ENCODE peak calls at places on chromosomes 4 and X, in nine cellular contexts. One of them, this sample, is unnamed.

GRCh38 chr4:73257995-73258667 is 467 bp downstream of the ANKRD17 start:
- DNase-seq in NCI-H2081: peak
- DNase-seq in BJ: no peak
- DNase-seq in stimulated activated CD4-positive, alpha-beta T cell treated with anti-CD3 and anti-CD28 coated beads, Interleukin-12 subunit alpha, Interleukin-12 subunit beta, amount 100 ng/mL, for 24 hours: no peak
- DNase-seq in activated naive CD4-positive, alpha-beta T cell: peak
- DNase-seq in GM23338: peak
- DNase-seq in kidney epithelial cell: no peak
- DNase-seq in Caki2: no peak
- DNase-seq in stimulated activated naive B cell treated with anti-CD40 and anti-IgM and Interleukin-4, amounts not matched to agents 10 μg/mL and 1 μg/mL and 100 μg/mL, for 72 hours: no peak
- DNase-seq in this sample: peak

GRCh38 chr4:137961051-137961438 is 281.1 kb downstream of the SLC7A11 start:
- DNase-seq in NCI-H2081: no peak
- DNase-seq in BJ: peak
- DNase-seq in stimulated activated CD4-positive, alpha-beta T cell treated with anti-CD3 and anti-CD28 coated beads, Interleukin-12 subunit alpha, Interleukin-12 subunit beta, amount 100 ng/mL, for 24 hours: no peak
- DNase-seq in activated naive CD4-positive, alpha-beta T cell: no peak
- DNase-seq in GM23338: no peak
- DNase-seq in kidney epithelial cell: no peak
- DNase-seq in Caki2: no peak
- DNase-seq in stimulated activated naive B cell treated with anti-CD40 and anti-IgM and Interleukin-4, amounts not matched to agents 10 μg/mL and 1 μg/mL and 100 μg/mL, for 72 hours: no peak
- DNase-seq in this sample: no peak

GRCh38 chr4:126451237-126451885 is 1136.6 kb downstream of the FAT4 start:
- DNase-seq in NCI-H2081: no peak
- DNase-seq in BJ: peak
- DNase-seq in stimulated activated CD4-positive, alpha-beta T cell treated with anti-CD3 and anti-CD28 coated beads, Interleukin-12 subunit alpha, Interleukin-12 subunit beta, amount 100 ng/mL, for 24 hours: no peak
- DNase-seq in activated naive CD4-positive, alpha-beta T cell: no peak
- DNase-seq in GM23338: no peak
- DNase-seq in kidney epithelial cell: no peak
- DNase-seq in Caki2: no peak
- DNase-seq in stimulated activated naive B cell treated with anti-CD40 and anti-IgM and Interleukin-4, amounts not matched to agents 10 μg/mL and 1 μg/mL and 100 μg/mL, for 72 hours: no peak
- DNase-seq in this sample: no peak

GRCh38 chr4:110680217-110680616 is 57.3 kb upstream of the PITX2 start:
- DNase-seq in NCI-H2081: no peak
- DNase-seq in BJ: no peak
- DNase-seq in stimulated activated CD4-positive, alpha-beta T cell treated with anti-CD3 and anti-CD28 coated beads, Interleukin-12 subunit alpha, Interleukin-12 subunit beta, amount 100 ng/mL, for 24 hours: no peak
- DNase-seq in activated naive CD4-positive, alpha-beta T cell: no peak
- DNase-seq in GM23338: peak
- DNase-seq in kidney epithelial cell: no peak
- DNase-seq in Caki2: no peak
- DNase-seq in stimulated activated naive B cell treated with anti-CD40 and anti-IgM and Interleukin-4, amounts not matched to agents 10 μg/mL and 1 μg/mL and 100 μg/mL, for 72 hours: no peak
- DNase-seq in this sample: no peak

GRCh38 chrX:134746379-134746723 is 88.1 kb upstream of the PLAC1 start:
- DNase-seq in NCI-H2081: no peak
- DNase-seq in BJ: no peak
- DNase-seq in stimulated activated CD4-positive, alpha-beta T cell treated with anti-CD3 and anti-CD28 coated beads, Interleukin-12 subunit alpha, Interleukin-12 subunit beta, amount 100 ng/mL, for 24 hours: no peak
- DNase-seq in activated naive CD4-positive, alpha-beta T cell: no peak
- DNase-seq in GM23338: no peak
- DNase-seq in kidney epithelial cell: no peak
- DNase-seq in Caki2: peak
- DNase-seq in stimulated activated naive B cell treated with anti-CD40 and anti-IgM and Interleukin-4, amounts not matched to agents 10 μg/mL and 1 μg/mL and 100 μg/mL, for 72 hours: no peak
- DNase-seq in this sample: no peak

GRCh38 chrX:65574356-65574755 is 39.8 kb upstream of the LAS1L start:
- DNase-seq in NCI-H2081: no peak
- DNase-seq in BJ: no peak
- DNase-seq in stimulated activated CD4-positive, alpha-beta T cell treated with anti-CD3 and anti-CD28 coated beads, Interleukin-12 subunit alpha, Interleukin-12 subunit beta, amount 100 ng/mL, for 24 hours: no peak
- DNase-seq in activated naive CD4-positive, alpha-beta T cell: no peak
- DNase-seq in GM23338: no peak
- DNase-seq in kidney epithelial cell: no peak
- DNase-seq in Caki2: no peak
- DNase-seq in stimulated activated naive B cell treated with anti-CD40 and anti-IgM and Interleukin-4, amounts not matched to agents 10 μg/mL and 1 μg/mL and 100 μg/mL, for 72 hours: no peak
- DNase-seq in this sample: peak

GRCh38 chrX:96407043-96407442 is 277.6 kb upstream of the DIAPH2 start:
- DNase-seq in NCI-H2081: no peak
- DNase-seq in BJ: no peak
- DNase-seq in stimulated activated CD4-positive, alpha-beta T cell treated with anti-CD3 and anti-CD28 coated beads, Interleukin-12 subunit alpha, Interleukin-12 subunit beta, amount 100 ng/mL, for 24 hours: no peak
- DNase-seq in activated naive CD4-positive, alpha-beta T cell: no peak
- DNase-seq in GM23338: peak
- DNase-seq in kidney epithelial cell: no peak
- DNase-seq in Caki2: no peak
- DNase-seq in stimulated activated naive B cell treated with anti-CD40 and anti-IgM and Interleukin-4, amounts not matched to agents 10 μg/mL and 1 μg/mL and 100 μg/mL, for 72 hours: no peak
- DNase-seq in this sample: no peak

GRCh38 chrX:153827903-153828302 is 2.4 kb downstream of the PDZD4 start:
- DNase-seq in NCI-H2081: no peak
- DNase-seq in BJ: no peak
- DNase-seq in stimulated activated CD4-positive, alpha-beta T cell treated with anti-CD3 and anti-CD28 coated beads, Interleukin-12 subunit alpha, Interleukin-12 subunit beta, amount 100 ng/mL, for 24 hours: no peak
- DNase-seq in activated naive CD4-positive, alpha-beta T cell: no peak
- DNase-seq in GM23338: no peak
- DNase-seq in kidney epithelial cell: no peak
- DNase-seq in Caki2: no peak
- DNase-seq in stimulated activated naive B cell treated with anti-CD40 and anti-IgM and Interleukin-4, amounts not matched to agents 10 μg/mL and 1 μg/mL and 100 μg/mL, for 72 hours: no peak
- DNase-seq in this sample: no peak

GRCh38 chrX:148536961-148537360 is 36.5 kb downstream of the AFF2 start:
- DNase-seq in NCI-H2081: no peak
- DNase-seq in BJ: no peak
- DNase-seq in stimulated activated CD4-positive, alpha-beta T cell treated with anti-CD3 and anti-CD28 coated beads, Interleukin-12 subunit alpha, Interleukin-12 subunit beta, amount 100 ng/mL, for 24 hours: no peak
- DNase-seq in activated naive CD4-positive, alpha-beta T cell: no peak
- DNase-seq in GM23338: no peak
- DNase-seq in kidney epithelial cell: no peak
- DNase-seq in Caki2: no peak
- DNase-seq in stimulated activated naive B cell treated with anti-CD40 and anti-IgM and Interleukin-4, amounts not matched to agents 10 μg/mL and 1 μg/mL and 100 μg/mL, for 72 hours: no peak
- DNase-seq in this sample: no peak

GRCh38 chr4:156950090-156950489 is 21.5 kb downstream of the PDGFC start:
- DNase-seq in NCI-H2081: no peak
- DNase-seq in BJ: no peak
- DNase-seq in stimulated activated CD4-positive, alpha-beta T cell treated with anti-CD3 and anti-CD28 coated beads, Interleukin-12 subunit alpha, Interleukin-12 subunit beta, amount 100 ng/mL, for 24 hours: no peak
- DNase-seq in activated naive CD4-positive, alpha-beta T cell: no peak
- DNase-seq in GM23338: no peak
- DNase-seq in kidney epithelial cell: no peak
- DNase-seq in Caki2: no peak
- DNase-seq in stimulated activated naive B cell treated with anti-CD40 and anti-IgM and Interleukin-4, amounts not matched to agents 10 μg/mL and 1 μg/mL and 100 μg/mL, for 72 hours: no peak
- DNase-seq in this sample: no peak

GRCh38 chrX:80751456-80751855 is 58.2 kb downstream of the BRWD3 start:
- DNase-seq in NCI-H2081: no peak
- DNase-seq in BJ: no peak
- DNase-seq in stimulated activated CD4-positive, alpha-beta T cell treated with anti-CD3 and anti-CD28 coated beads, Interleukin-12 subunit alpha, Interleukin-12 subunit beta, amount 100 ng/mL, for 24 hours: no peak
- DNase-seq in activated naive CD4-positive, alpha-beta T cell: no peak
- DNase-seq in GM23338: no peak
- DNase-seq in kidney epithelial cell: no peak
- DNase-seq in Caki2: no peak
- DNase-seq in stimulated activated naive B cell treated with anti-CD40 and anti-IgM and Interleukin-4, amounts not matched to agents 10 μg/mL and 1 μg/mL and 100 μg/mL, for 72 hours: no peak
- DNase-seq in this sample: no peak

GRCh38 chr4:61614256-61614655 is 414.1 kb downstream of the ADGRL3 start:
- DNase-seq in NCI-H2081: no peak
- DNase-seq in BJ: no peak
- DNase-seq in stimulated activated CD4-positive, alpha-beta T cell treated with anti-CD3 and anti-CD28 coated beads, Interleukin-12 subunit alpha, Interleukin-12 subunit beta, amount 100 ng/mL, for 24 hours: no peak
- DNase-seq in activated naive CD4-positive, alpha-beta T cell: no peak
- DNase-seq in GM23338: no peak
- DNase-seq in kidney epithelial cell: no peak
- DNase-seq in Caki2: no peak
- DNase-seq in stimulated activated naive B cell treated with anti-CD40 and anti-IgM and Interleukin-4, amounts not matched to agents 10 μg/mL and 1 μg/mL and 100 μg/mL, for 72 hours: no peak
- DNase-seq in this sample: no peak

GRCh38 chr4:168560184-168560834 is 63.5 kb downstream of the PALLD start:
- DNase-seq in NCI-H2081: no peak
- DNase-seq in BJ: no peak
- DNase-seq in stimulated activated CD4-positive, alpha-beta T cell treated with anti-CD3 and anti-CD28 coated beads, Interleukin-12 subunit alpha, Interleukin-12 subunit beta, amount 100 ng/mL, for 24 hours: no peak
- DNase-seq in activated naive CD4-positive, alpha-beta T cell: no peak
- DNase-seq in GM23338: no peak
- DNase-seq in kidney epithelial cell: no peak
- DNase-seq in Caki2: no peak
- DNase-seq in stimulated activated naive B cell treated with anti-CD40 and anti-IgM and Interleukin-4, amounts not matched to agents 10 μg/mL and 1 μg/mL and 100 μg/mL, for 72 hours: no peak
- DNase-seq in this sample: no peak

GRCh38 chrX:114841051-114841450 is 176.4 kb downstream of the IL13RA2 start:
- DNase-seq in NCI-H2081: no peak
- DNase-seq in BJ: peak
- DNase-seq in stimulated activated CD4-positive, alpha-beta T cell treated with anti-CD3 and anti-CD28 coated beads, Interleukin-12 subunit alpha, Interleukin-12 subunit beta, amount 100 ng/mL, for 24 hours: no peak
- DNase-seq in activated naive CD4-positive, alpha-beta T cell: no peak
- DNase-seq in GM23338: no peak
- DNase-seq in kidney epithelial cell: no peak
- DNase-seq in Caki2: peak
- DNase-seq in stimulated activated naive B cell treated with anti-CD40 and anti-IgM and Interleukin-4, amounts not matched to agents 10 μg/mL and 1 μg/mL and 100 μg/mL, for 72 hours: no peak
- DNase-seq in this sample: no peak

GRCh38 chr4:56326363-56326762 is 60.9 kb downstream of the AASDH start:
- DNase-seq in NCI-H2081: no peak
- DNase-seq in BJ: no peak
- DNase-seq in stimulated activated CD4-positive, alpha-beta T cell treated with anti-CD3 and anti-CD28 coated beads, Interleukin-12 subunit alpha, Interleukin-12 subunit beta, amount 100 ng/mL, for 24 hours: no peak
- DNase-seq in activated naive CD4-positive, alpha-beta T cell: no peak
- DNase-seq in GM23338: no peak
- DNase-seq in kidney epithelial cell: no peak
- DNase-seq in Caki2: no peak
- DNase-seq in stimulated activated naive B cell treated with anti-CD40 and anti-IgM and Interleukin-4, amounts not matched to agents 10 μg/mL and 1 μg/mL and 100 μg/mL, for 72 hours: no peak
- DNase-seq in this sample: no peak

GRCh38 chrX:143094501-143095110 is 68.9 kb downstream of the SPANXN4 start:
- DNase-seq in NCI-H2081: no peak
- DNase-seq in BJ: no peak
- DNase-seq in stimulated activated CD4-positive, alpha-beta T cell treated with anti-CD3 and anti-CD28 coated beads, Interleukin-12 subunit alpha, Interleukin-12 subunit beta, amount 100 ng/mL, for 24 hours: no peak
- DNase-seq in activated naive CD4-positive, alpha-beta T cell: no peak
- DNase-seq in GM23338: no peak
- DNase-seq in kidney epithelial cell: no peak
- DNase-seq in Caki2: no peak
- DNase-seq in stimulated activated naive B cell treated with anti-CD40 and anti-IgM and Interleukin-4, amounts not matched to agents 10 μg/mL and 1 μg/mL and 100 μg/mL, for 72 hours: no peak
- DNase-seq in this sample: no peak

GRCh38 chr4:54384563-54384962 is 155.5 kb downstream of the PDGFRA start:
- DNase-seq in NCI-H2081: no peak
- DNase-seq in BJ: no peak
- DNase-seq in stimulated activated CD4-positive, alpha-beta T cell treated with anti-CD3 and anti-CD28 coated beads, Interleukin-12 subunit alpha, Interleukin-12 subunit beta, amount 100 ng/mL, for 24 hours: no peak
- DNase-seq in activated naive CD4-positive, alpha-beta T cell: no peak
- DNase-seq in GM23338: peak
- DNase-seq in kidney epithelial cell: no peak
- DNase-seq in Caki2: peak
- DNase-seq in stimulated activated naive B cell treated with anti-CD40 and anti-IgM and Interleukin-4, amounts not matched to agents 10 μg/mL and 1 μg/mL and 100 μg/mL, for 72 hours: peak
- DNase-seq in this sample: no peak

GRCh38 chr4:6889101-6889735 is 20.4 kb upstream of the TBC1D14 start:
- DNase-seq in NCI-H2081: no peak
- DNase-seq in BJ: no peak
- DNase-seq in stimulated activated CD4-positive, alpha-beta T cell treated with anti-CD3 and anti-CD28 coated beads, Interleukin-12 subunit alpha, Interleukin-12 subunit beta, amount 100 ng/mL, for 24 hours: no peak
- DNase-seq in activated naive CD4-positive, alpha-beta T cell: no peak
- DNase-seq in GM23338: no peak
- DNase-seq in kidney epithelial cell: no peak
- DNase-seq in Caki2: no peak
- DNase-seq in stimulated activated naive B cell treated with anti-CD40 and anti-IgM and Interleukin-4, amounts not matched to agents 10 μg/mL and 1 μg/mL and 100 μg/mL, for 72 hours: no peak
- DNase-seq in this sample: no peak

GRCh38 chrX:10676239-10676971 is 56.0 kb upstream of the MID1 start:
- DNase-seq in NCI-H2081: no peak
- DNase-seq in BJ: no peak
- DNase-seq in stimulated activated CD4-positive, alpha-beta T cell treated with anti-CD3 and anti-CD28 coated beads, Interleukin-12 subunit alpha, Interleukin-12 subunit beta, amount 100 ng/mL, for 24 hours: no peak
- DNase-seq in activated naive CD4-positive, alpha-beta T cell: no peak
- DNase-seq in GM23338: peak
- DNase-seq in kidney epithelial cell: no peak
- DNase-seq in Caki2: no peak
- DNase-seq in stimulated activated naive B cell treated with anti-CD40 and anti-IgM and Interleukin-4, amounts not matched to agents 10 μg/mL and 1 μg/mL and 100 μg/mL, for 72 hours: no peak
- DNase-seq in this sample: no peak

GRCh38 chr4:139528377-139529005 is 27.5 kb downstream of the SETD7 start:
- DNase-seq in NCI-H2081: no peak
- DNase-seq in BJ: peak
- DNase-seq in stimulated activated CD4-positive, alpha-beta T cell treated with anti-CD3 and anti-CD28 coated beads, Interleukin-12 subunit alpha, Interleukin-12 subunit beta, amount 100 ng/mL, for 24 hours: no peak
- DNase-seq in activated naive CD4-positive, alpha-beta T cell: no peak
- DNase-seq in GM23338: no peak
- DNase-seq in kidney epithelial cell: peak
- DNase-seq in Caki2: no peak
- DNase-seq in stimulated activated naive B cell treated with anti-CD40 and anti-IgM and Interleukin-4, amounts not matched to agents 10 μg/mL and 1 μg/mL and 100 μg/mL, for 72 hours: no peak
- DNase-seq in this sample: no peak

GRCh38 chr4:22514001-22514400 is 1.9 kb downstream of the ADGRA3 start:
- DNase-seq in NCI-H2081: no peak
- DNase-seq in BJ: no peak
- DNase-seq in stimulated activated CD4-positive, alpha-beta T cell treated with anti-CD3 and anti-CD28 coated beads, Interleukin-12 subunit alpha, Interleukin-12 subunit beta, amount 100 ng/mL, for 24 hours: no peak
- DNase-seq in activated naive CD4-positive, alpha-beta T cell: no peak
- DNase-seq in GM23338: no peak
- DNase-seq in kidney epithelial cell: peak
- DNase-seq in Caki2: peak
- DNase-seq in stimulated activated naive B cell treated with anti-CD40 and anti-IgM and Interleukin-4, amounts not matched to agents 10 μg/mL and 1 μg/mL and 100 μg/mL, for 72 hours: no peak
- DNase-seq in this sample: no peak

GRCh38 chrX:153474718-153475117 is 4.3 kb upstream of the HAUS7 start:
- DNase-seq in NCI-H2081: no peak
- DNase-seq in BJ: no peak
- DNase-seq in stimulated activated CD4-positive, alpha-beta T cell treated with anti-CD3 and anti-CD28 coated beads, Interleukin-12 subunit alpha, Interleukin-12 subunit beta, amount 100 ng/mL, for 24 hours: no peak
- DNase-seq in activated naive CD4-positive, alpha-beta T cell: peak
- DNase-seq in GM23338: peak
- DNase-seq in kidney epithelial cell: no peak
- DNase-seq in Caki2: no peak
- DNase-seq in stimulated activated naive B cell treated with anti-CD40 and anti-IgM and Interleukin-4, amounts not matched to agents 10 μg/mL and 1 μg/mL and 100 μg/mL, for 72 hours: peak
- DNase-seq in this sample: no peak

GRCh38 chr4:52956691-52957090 is 94.6 kb downstream of the RASL11B start:
- DNase-seq in NCI-H2081: no peak
- DNase-seq in BJ: no peak
- DNase-seq in stimulated activated CD4-positive, alpha-beta T cell treated with anti-CD3 and anti-CD28 coated beads, Interleukin-12 subunit alpha, Interleukin-12 subunit beta, amount 100 ng/mL, for 24 hours: no peak
- DNase-seq in activated naive CD4-positive, alpha-beta T cell: no peak
- DNase-seq in GM23338: no peak
- DNase-seq in kidney epithelial cell: no peak
- DNase-seq in Caki2: no peak
- DNase-seq in stimulated activated naive B cell treated with anti-CD40 and anti-IgM and Interleukin-4, amounts not matched to agents 10 μg/mL and 1 μg/mL and 100 μg/mL, for 72 hours: no peak
- DNase-seq in this sample: no peak

GRCh38 chr4:101279377-101279871 is 67.9 kb downstream of the PPP3CA start:
- DNase-seq in NCI-H2081: no peak
- DNase-seq in BJ: peak
- DNase-seq in stimulated activated CD4-positive, alpha-beta T cell treated with anti-CD3 and anti-CD28 coated beads, Interleukin-12 subunit alpha, Interleukin-12 subunit beta, amount 100 ng/mL, for 24 hours: no peak
- DNase-seq in activated naive CD4-positive, alpha-beta T cell: no peak
- DNase-seq in GM23338: no peak
- DNase-seq in kidney epithelial cell: no peak
- DNase-seq in Caki2: peak
- DNase-seq in stimulated activated naive B cell treated with anti-CD40 and anti-IgM and Interleukin-4, amounts not matched to agents 10 μg/mL and 1 μg/mL and 100 μg/mL, for 72 hours: peak
- DNase-seq in this sample: no peak

GRCh38 chrX:80807606-80808159 is 2.0 kb downstream of the BRWD3 start:
- DNase-seq in NCI-H2081: peak
- DNase-seq in BJ: no peak
- DNase-seq in stimulated activated CD4-positive, alpha-beta T cell treated with anti-CD3 and anti-CD28 coated beads, Interleukin-12 subunit alpha, Interleukin-12 subunit beta, amount 100 ng/mL, for 24 hours: no peak
- DNase-seq in activated naive CD4-positive, alpha-beta T cell: no peak
- DNase-seq in GM23338: no peak
- DNase-seq in kidney epithelial cell: no peak
- DNase-seq in Caki2: peak
- DNase-seq in stimulated activated naive B cell treated with anti-CD40 and anti-IgM and Interleukin-4, amounts not matched to agents 10 μg/mL and 1 μg/mL and 100 μg/mL, for 72 hours: no peak
- DNase-seq in this sample: no peak

GRCh38 chr4:128060620-128061565 is at the start of gene LARP1B:
- DNase-seq in NCI-H2081: peak
- DNase-seq in BJ: peak
- DNase-seq in stimulated activated CD4-positive, alpha-beta T cell treated with anti-CD3 and anti-CD28 coated beads, Interleukin-12 subunit alpha, Interleukin-12 subunit beta, amount 100 ng/mL, for 24 hours: peak
- DNase-seq in activated naive CD4-positive, alpha-beta T cell: peak
- DNase-seq in GM23338: peak
- DNase-seq in kidney epithelial cell: peak
- DNase-seq in Caki2: peak
- DNase-seq in stimulated activated naive B cell treated with anti-CD40 and anti-IgM and Interleukin-4, amounts not matched to agents 10 μg/mL and 1 μg/mL and 100 μg/mL, for 72 hours: peak
- DNase-seq in this sample: peak

GRCh38 chr4:85955614-85956295 is 404.1 kb downstream of the MAPK10 start:
- DNase-seq in NCI-H2081: no peak
- DNase-seq in BJ: no peak
- DNase-seq in stimulated activated CD4-positive, alpha-beta T cell treated with anti-CD3 and anti-CD28 coated beads, Interleukin-12 subunit alpha, Interleukin-12 subunit beta, amount 100 ng/mL, for 24 hours: no peak
- DNase-seq in activated naive CD4-positive, alpha-beta T cell: no peak
- DNase-seq in GM23338: peak
- DNase-seq in kidney epithelial cell: no peak
- DNase-seq in Caki2: no peak
- DNase-seq in stimulated activated naive B cell treated with anti-CD40 and anti-IgM and Interleukin-4, amounts not matched to agents 10 μg/mL and 1 μg/mL and 100 μg/mL, for 72 hours: no peak
- DNase-seq in this sample: no peak

GRCh38 chrX:10754445-10754844 is 134.1 kb upstream of the MID1 start:
- DNase-seq in NCI-H2081: no peak
- DNase-seq in BJ: no peak
- DNase-seq in stimulated activated CD4-positive, alpha-beta T cell treated with anti-CD3 and anti-CD28 coated beads, Interleukin-12 subunit alpha, Interleukin-12 subunit beta, amount 100 ng/mL, for 24 hours: no peak
- DNase-seq in activated naive CD4-positive, alpha-beta T cell: no peak
- DNase-seq in GM23338: no peak
- DNase-seq in kidney epithelial cell: no peak
- DNase-seq in Caki2: no peak
- DNase-seq in stimulated activated naive B cell treated with anti-CD40 and anti-IgM and Interleukin-4, amounts not matched to agents 10 μg/mL and 1 μg/mL and 100 μg/mL, for 72 hours: no peak
- DNase-seq in this sample: no peak

GRCh38 chr4:137572647-137573046 is 40.4 kb upstream of the PCDH18 start:
- DNase-seq in NCI-H2081: no peak
- DNase-seq in BJ: no peak
- DNase-seq in stimulated activated CD4-positive, alpha-beta T cell treated with anti-CD3 and anti-CD28 coated beads, Interleukin-12 subunit alpha, Interleukin-12 subunit beta, amount 100 ng/mL, for 24 hours: no peak
- DNase-seq in activated naive CD4-positive, alpha-beta T cell: no peak
- DNase-seq in GM23338: no peak
- DNase-seq in kidney epithelial cell: no peak
- DNase-seq in Caki2: no peak
- DNase-seq in stimulated activated naive B cell treated with anti-CD40 and anti-IgM and Interleukin-4, amounts not matched to agents 10 μg/mL and 1 μg/mL and 100 μg/mL, for 72 hours: no peak
- DNase-seq in this sample: no peak

GRCh38 chr4:91830681-91831395 is 472.9 kb upstream of the GRID2 start:
- DNase-seq in NCI-H2081: no peak
- DNase-seq in BJ: no peak
- DNase-seq in stimulated activated CD4-positive, alpha-beta T cell treated with anti-CD3 and anti-CD28 coated beads, Interleukin-12 subunit alpha, Interleukin-12 subunit beta, amount 100 ng/mL, for 24 hours: no peak
- DNase-seq in activated naive CD4-positive, alpha-beta T cell: no peak
- DNase-seq in GM23338: peak
- DNase-seq in kidney epithelial cell: no peak
- DNase-seq in Caki2: no peak
- DNase-seq in stimulated activated naive B cell treated with anti-CD40 and anti-IgM and Interleukin-4, amounts not matched to agents 10 μg/mL and 1 μg/mL and 100 μg/mL, for 72 hours: no peak
- DNase-seq in this sample: no peak

GRCh38 chrX:2673611-2674010 is 17.5 kb upstream of the CD99 start:
- DNase-seq in NCI-H2081: no peak
- DNase-seq in BJ: no peak
- DNase-seq in stimulated activated CD4-positive, alpha-beta T cell treated with anti-CD3 and anti-CD28 coated beads, Interleukin-12 subunit alpha, Interleukin-12 subunit beta, amount 100 ng/mL, for 24 hours: no peak
- DNase-seq in activated naive CD4-positive, alpha-beta T cell: no peak
- DNase-seq in GM23338: no peak
- DNase-seq in kidney epithelial cell: no peak
- DNase-seq in Caki2: no peak
- DNase-seq in stimulated activated naive B cell treated with anti-CD40 and anti-IgM and Interleukin-4, amounts not matched to agents 10 μg/mL and 1 μg/mL and 100 μg/mL, for 72 hours: no peak
- DNase-seq in this sample: peak

This sample was measured in mesenteric fat pad.